ENCODE peak calls at places on chromosomes 12 and 14, in seven cellular contexts. L, N, O, K, H, E and Q are unnamed samples.
A peak's percentile ranks its signal among the peaks of the same experiment; 100 is the strongest.

GRCh38 chr12:4448376-4448775 is 2.8 kb upstream of the FGF6 start:
- DNase-seq in L (no peak), N (no peak), O (no peak), K (no peak), H (peak; percentile 1), E (no peak), Q (peak; percentile 3)

GRCh38 chr12:81759215-81759991 is at the start of gene PPFIA2:
- DNase-seq in L (peak; percentile 45), N (peak; percentile 81), O (no peak), K (peak; percentile 34), H (no peak), E (peak; percentile 77), Q (no peak)

GRCh38 chr14:56333361-56334279 is 215.4 kb downstream of the PELI2 start:
- DNase-seq in L (no peak), N (no peak), O (no peak), K (no peak), H (no peak), E (no peak), Q (no peak)

GRCh38 chr12:109776624-109777023 is 56.6 kb downstream of the TRPV4 start:
- DNase-seq in L (no peak), N (no peak), O (no peak), K (no peak), H (no peak), E (no peak), Q (no peak)

GRCh38 chr14:23140389-23140788 is 21.3 kb upstream of the CEBPE start:
- DNase-seq in L (no peak), N (no peak), O (no peak), K (no peak), H (no peak), E (no peak), Q (no peak)

GRCh38 chr14:54782803-54783659 is 119.6 kb downstream of the GCH1 start:
- DNase-seq in L (no peak), N (peak; percentile 68), O (peak; percentile 66), K (no peak), H (no peak), E (no peak), Q (peak; percentile 47)

GRCh38 chr12:80101126-80101525 is 1.8 kb downstream of the OTOGL start:
- DNase-seq in L (no peak), N (no peak), O (no peak), K (no peak), H (no peak), E (no peak), Q (no peak)

GRCh38 chr14:64508215-64508776 is 3.7 kb downstream of the ZBTB1 start:
- DNase-seq in L (no peak), N (no peak), O (no peak), K (no peak), H (no peak), E (no peak), Q (no peak)

GRCh38 chr14:73457050-73457934 is 1.1 kb downstream of the NUMB start:
- DNase-seq in L (no peak), N (peak; percentile 66), O (peak; percentile 63), K (peak; percentile 46), H (peak; percentile 54), E (peak; percentile 77), Q (peak; percentile 56)

GRCh38 chr12:46264057-46264456 is 4.8 kb downstream of the SLC38A1 start:
- DNase-seq in L (no peak), N (no peak), O (no peak), K (no peak), H (no peak), E (no peak), Q (no peak)

GRCh38 chr12:58893421-58893986 is 26.8 kb downstream of the LRIG3 start:
- DNase-seq in L (no peak), N (no peak), O (no peak), K (no peak), H (no peak), E (no peak), Q (no peak)

GRCh38 chr12:19402743-19403400 is 36.4 kb upstream of the AEBP2 start:
- DNase-seq in L (no peak), N (no peak), O (peak; percentile 57), K (no peak), H (peak; percentile 39), E (peak; percentile 81), Q (no peak)

GRCh38 chr14:31440280-31440679 is 17.0 kb downstream of the DTD2 start:
- DNase-seq in L (no peak), N (no peak), O (no peak), K (no peak), H (no peak), E (no peak), Q (no peak)

GRCh38 chr14:90381011-90381790 is 15.6 kb upstream of the CALM1 start:
- DNase-seq in L (peak; percentile 67), N (no peak), O (no peak), K (peak; percentile 50), H (no peak), E (peak; percentile 81), Q (no peak)

GRCh38 chr14:32571995-32572866 is 243.1 kb downstream of the AKAP6 start:
- DNase-seq in L (no peak), N (no peak), O (no peak), K (no peak), H (no peak), E (no peak), Q (no peak)

GRCh38 chr14:68781161-68782021 is 11.5 kb downstream of the ZFP36L1 start:
- DNase-seq in L (peak; percentile 86), N (no peak), O (no peak), K (peak; percentile 50), H (no peak), E (no peak), Q (no peak)

GRCh38 chr12:1920971-1921370 is 2.5 kb upstream of the CACNA2D4 start:
- DNase-seq in L (no peak), N (no peak), O (peak; percentile 78), K (no peak), H (no peak), E (peak; percentile 63), Q (peak; percentile 47)

GRCh38 chr12:26062566-26062965 is 62.3 kb downstream of the BHLHE41 start:
- DNase-seq in L (no peak), N (no peak), O (no peak), K (no peak), H (no peak), E (no peak), Q (no peak)

GRCh38 chr14:103886304-103887169 is 39.2 kb upstream of the PPP1R13B start:
- DNase-seq in L (no peak), N (peak; percentile 80), O (no peak), K (no peak), H (no peak), E (no peak), Q (no peak)

GRCh38 chr12:106097011-106097410 is 41.7 kb downstream of the NUAK1 start:
- DNase-seq in L (no peak), N (no peak), O (no peak), K (no peak), H (no peak), E (no peak), Q (no peak)

GRCh38 chr12:64720884-64721283 is 38.3 kb downstream of the GNS start:
- DNase-seq in L (no peak), N (no peak), O (no peak), K (no peak), H (no peak), E (no peak), Q (no peak)

DNA sequence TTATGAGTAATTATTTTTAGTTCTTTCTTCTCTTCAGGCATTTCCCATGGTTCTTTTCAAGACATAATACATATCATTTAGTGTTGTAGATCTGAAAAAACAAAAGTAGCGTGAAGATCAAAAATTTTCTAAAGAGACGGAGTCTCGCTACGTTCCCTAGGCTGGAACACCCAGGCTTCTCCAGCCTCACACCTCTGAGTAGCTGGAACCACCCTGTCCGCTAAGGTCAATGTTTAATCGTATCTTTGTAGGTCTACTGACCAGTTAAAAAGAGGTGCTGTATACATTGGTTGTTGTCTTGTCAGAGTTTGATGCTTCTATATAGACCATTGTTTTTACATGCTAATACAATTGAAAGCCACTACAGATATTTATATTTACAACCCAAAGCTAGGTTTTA is 1.3 kb upstream of the HIF1A start:
- DNase-seq in L (no peak), N (no peak), O (no peak), K (no peak), H (no peak), E (no peak), Q (no peak)
- H3K4me1 ChIP-seq in L (peaks cover 11% of the 10 kb centered on the region), N (peaks cover 31% of the 10 kb centered on the region), O (peaks cover 29% of the 10 kb centered on the region), K (no peaks in the 10 kb centered on the region), H (peaks cover 8% of the 10 kb centered on the region), E (no peaks in the 10 kb centered on the region), Q (peaks cover 28% of the 10 kb centered on the region)

GRCh38 chr12:40233741-40234367 is 9.1 kb downstream of the LRRK2 start:
- DNase-seq in L (no peak), N (no peak), O (no peak), K (no peak), H (no peak), E (no peak), Q (no peak)
- H3K36me3 ChIP-seq in L (no peaks in the 10 kb centered on the region), N (no peaks in the 10 kb centered on the region), O (peaks cover 60% of the 10 kb centered on the region), K (peaks cover 2% of the 10 kb centered on the region), H (no peaks in the 10 kb centered on the region), E (peaks cover 20% of the 10 kb centered on the region), Q (no peaks in the 10 kb centered on the region)

GRCh38 chr12:112539221-112539620 is 120.5 kb downstream of the PTPN11 start:
- DNase-seq in L (no peak), N (no peak), O (no peak), K (no peak), H (no peak), E (no peak), Q (no peak)
- TF ChIP-seq CTCF in L (no peak), N (no peak), O (no peak), K (no peak), H (no peak), E (no peak), Q (no peak)

DNA sequence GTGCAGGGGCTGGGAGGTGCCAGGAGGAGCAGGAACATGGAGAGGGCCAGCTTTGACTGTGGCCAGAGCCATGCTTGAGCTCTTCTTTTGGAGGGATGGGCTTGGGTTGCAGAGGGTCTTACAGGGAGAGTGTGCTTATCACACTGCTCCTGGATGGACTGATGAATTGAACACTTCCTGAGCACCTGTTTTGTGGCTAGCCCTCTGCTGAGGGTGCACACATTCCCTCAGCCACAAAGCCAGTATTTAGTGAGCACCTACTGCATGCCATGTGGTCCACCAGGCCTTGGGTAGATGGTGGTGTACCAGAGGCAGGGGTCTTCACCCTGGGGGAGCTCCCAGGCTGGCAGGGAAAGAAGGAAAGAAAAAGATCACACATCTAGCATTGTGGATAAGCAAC is 118.9 kb downstream of the SLC25A47 start:
- DNase-seq in L (no peak), N (no peak), O (no peak), K (no peak), H (no peak), E (no peak), Q (no peak)
- H3K4me1 ChIP-seq in L (peaks cover 39% of the 10 kb centered on the region), N (peaks cover 20% of the 10 kb centered on the region), O (peaks cover 41% of the 10 kb centered on the region), K (peaks cover 8% of the 10 kb centered on the region), H (peaks cover 2% of the 10 kb centered on the region), E (no peaks in the 10 kb centered on the region), Q (no peaks in the 10 kb centered on the region)

GRCh38 chr14:101972126-101972785 is 7.9 kb downstream of the DYNC1H1 start:
- DNase-seq in L (peak; percentile 79), N (peak; percentile 46), O (peak; percentile 79), K (peak; percentile 91), H (peak; percentile 88), E (peak; percentile 91), Q (peak; percentile 79)
- H3K36me3 ChIP-seq in L (no peaks in the 10 kb centered on the region), N (no peaks in the 10 kb centered on the region), O (peaks cover 34% of the 10 kb centered on the region), K (no peaks in the 10 kb centered on the region), H (peaks cover 5% of the 10 kb centered on the region), E (peaks cover 20% of the 10 kb centered on the region), Q (peaks cover 4% of the 10 kb centered on the region)

GRCh38 chr12:123972448-123973401 is at the start of the genes CCDC92 and ZNF664:
- DNase-seq in L (peak; percentile 96), N (peak; percentile 93), O (peak; percentile 94), K (peak; percentile 89), H (peak; percentile 92), E (peak; percentile 92), Q (peak; percentile 97)
- TF ChIP-seq CTCF in L (no peak), N (peak; percentile 39), O (no peak), K (peak; percentile 25), H (no peak), E (no peak), Q (peak; percentile 31)